ENCODE peak calls at places on chromosomes 6 and 20, in eight cellular contexts. U, T, K, L, B, H, P and J are unnamed samples.

GRCh38 chr6:21598662-21599061 is 5.1 kb downstream of the SOX4 start:
- DNase-seq in U (no peak), T (no peak), K (no peak), L (no peak), B (no peak), H (no peak), P (peak; percentile 63), J (no peak)

GRCh38 chr20:37095108-37095608 is 639 bp downstream of the RBL1 start:
- DNase-seq in U (no peak), T (no peak), K (no peak), L (peak; percentile 76), B (no peak), H (peak; percentile 47), P (no peak), J (no peak)

GRCh38 chr6:39263299-39264037 is 34.2 kb upstream of the KCNK5 start:
- DNase-seq in U (no peak), T (no peak), K (no peak), L (no peak), B (peak; percentile 26), H (no peak), P (no peak), J (no peak)

GRCh38 chr6:159953091-159953581 is 15.7 kb upstream of the IGF2R start:
- DNase-seq in U (no peak), T (peak; percentile 67), K (peak; percentile 84), L (no peak), B (peak; percentile 84), H (no peak), P (peak; percentile 35), J (no peak)

GRCh38 chr6:150249261-150249660 is 106.4 kb downstream of the PPP1R14C start:
- DNase-seq in U (no peak), T (no peak), K (no peak), L (no peak), B (no peak), H (no peak), P (peak; percentile 80), J (no peak)

GRCh38 chr6:166761801-166762200 is 134.8 kb upstream of the RPS6KA2 start:
- DNase-seq in U (no peak), T (no peak), K (no peak), L (no peak), B (no peak), H (no peak), P (no peak), J (no peak)

GRCh38 chr6:34237316-34237721 is 646 bp downstream of the HMGA1 start:
- DNase-seq in U (no peak), T (peak; percentile 51), K (peak; percentile 71), L (no peak), B (no peak), H (no peak), P (no peak), J (no peak)

GRCh38 chr6:40373267-40373666 is 213.9 kb downstream of the LRFN2 start:
- DNase-seq in U (no peak), T (no peak), K (no peak), L (peak; percentile 12), B (no peak), H (no peak), P (no peak), J (no peak)

GRCh38 chr20:14829897-14830296 is 492.5 kb upstream of the FLRT3 start:
- DNase-seq in U (no peak), T (no peak), K (no peak), L (no peak), B (peak; percentile 8), H (no peak), P (no peak), J (no peak)

GRCh38 chr6:150184850-150185480 is 42.1 kb downstream of the PPP1R14C start:
- DNase-seq in U (no peak), T (no peak), K (no peak), L (no peak), B (no peak), H (no peak), P (no peak), J (no peak)

GRCh38 chr20:32959351-32960221 is 44.6 kb downstream of the SUN5 start:
- DNase-seq in U (no peak), T (no peak), K (peak; percentile 51), L (peak; percentile 85), B (no peak), H (no peak), P (no peak), J (no peak)

GRCh38 chr6:27234576-27234975 is 12.9 kb upstream of the PRSS16 start:
- DNase-seq in U (no peak), T (no peak), K (no peak), L (no peak), B (no peak), H (no peak), P (no peak), J (no peak)

GRCh38 chr6:27237089-27237723 is 10.3 kb upstream of the PRSS16 start:
- DNase-seq in U (no peak), T (no peak), K (no peak), L (peak; percentile 50), B (peak; percentile 74), H (no peak), P (peak; percentile 74), J (no peak)

GRCh38 chr6:27239258-27239657 is 8.2 kb upstream of the PRSS16 start:
- DNase-seq in U (no peak), T (no peak), K (no peak), L (no peak), B (no peak), H (no peak), P (no peak), J (no peak)

GRCh38 chr6:27241443-27241842 is 6.1 kb upstream of the PRSS16 start:
- DNase-seq in U (no peak), T (no peak), K (no peak), L (peak; percentile 56), B (no peak), H (no peak), P (no peak), J (no peak)

DNA sequence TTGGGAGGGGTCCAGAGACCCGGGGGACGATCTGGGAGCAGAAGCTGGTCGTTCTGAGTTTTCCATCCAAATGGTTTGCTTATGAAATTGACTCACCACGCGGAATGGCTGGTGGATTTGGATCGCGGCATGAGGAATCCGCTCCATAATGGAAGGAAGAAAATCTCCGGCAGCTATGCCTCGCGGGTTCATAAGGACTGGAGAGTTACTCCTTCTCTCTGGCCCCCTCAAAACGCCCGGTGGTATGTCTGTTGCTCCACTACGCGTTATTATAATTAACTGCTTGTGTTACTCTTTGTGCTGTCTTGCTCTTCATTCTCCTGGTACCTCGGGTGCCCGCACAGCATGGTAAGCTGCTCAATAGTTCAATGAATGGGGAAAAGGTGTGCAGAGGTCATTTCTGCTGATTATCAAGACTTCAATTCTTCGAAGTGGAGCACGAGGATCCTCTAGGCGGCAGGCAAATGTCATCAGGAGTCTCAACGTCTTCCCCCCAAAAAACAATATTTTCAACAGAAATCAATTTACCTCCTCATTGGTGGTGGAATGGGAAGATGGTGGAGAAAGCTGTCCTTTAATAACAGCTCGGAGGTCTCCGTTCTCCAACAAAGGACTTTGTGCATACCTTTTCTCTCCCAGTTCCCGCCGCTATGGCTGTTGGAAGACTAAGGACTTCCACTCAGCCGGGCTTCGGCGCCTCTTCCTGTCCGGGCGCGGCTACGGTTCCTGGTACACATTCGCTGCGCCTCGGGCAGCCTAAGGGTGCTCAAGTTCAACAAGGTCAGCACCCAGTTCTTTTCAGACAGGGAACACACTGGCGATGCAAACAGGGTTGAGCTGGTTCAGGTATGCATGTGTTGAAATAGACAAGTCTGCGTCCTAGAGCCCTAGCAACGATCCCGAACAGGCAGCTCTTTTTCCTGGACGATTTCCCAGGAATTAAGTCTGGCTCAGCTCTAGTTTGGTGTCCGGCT is 9.2 kb upstream of the PRSS16 start:
- DNase-seq in U (no peak), T (no peak), K (no peak), L (peak; percentile 75), B (peak; percentile 33), H (no peak), P (no peak), J (no peak)
- H3K4me3 ChIP-seq in U (peak overlapping the region; percentile 38), T (no peak overlapping the region), K (no peak overlapping the region), L (no peak overlapping the region), B (peak overlapping the region; percentile 18), H (no peak overlapping the region), P (peak overlapping the region; percentile 44), J (no peak overlapping the region)

GRCh38 chr6:100446115-100446921 is 18.4 kb downstream of the SIM1 start:
- DNase-seq in U (no peak), T (no peak), K (no peak), L (no peak), B (no peak), H (no peak), P (no peak), J (no peak)
- H3K4me3 ChIP-seq in U (no peak overlapping the region), T (no peak overlapping the region), K (no peak overlapping the region), L (no peak overlapping the region), B (no peak overlapping the region), H (no peak overlapping the region), P (no peak overlapping the region), J (peak overlapping the region; percentile 27)

GRCh38 chr6:36873115-36873514 is 1.5 kb downstream of the PPIL1 start:
- DNase-seq in U (no peak), T (no peak), K (no peak), L (no peak), B (no peak), H (no peak), P (no peak), J (no peak)

GRCh38 chr6:36874443-36875249 is at the start of gene PPIL1:
- DNase-seq in U (peak; percentile 88), T (peak; percentile 89), K (peak; percentile 91), L (peak; percentile 94), B (peak; percentile 79), H (peak; percentile 81), P (peak; percentile 87), J (peak; percentile 52)

GRCh38 chr6:36875250-36875633 is 639 bp upstream of the PPIL1 start:
- DNase-seq in U (no peak), T (no peak), K (no peak), L (no peak), B (no peak), H (no peak), P (no peak), J (no peak)

GRCh38 chr6:36874016-36874442 is 574 bp downstream of the PPIL1 start:
- DNase-seq in U (peak; percentile 9), T (no peak), K (peak; percentile 65), L (peak; percentile 80), B (peak; percentile 25), H (no peak), P (peak; percentile 26), J (no peak)

GRCh38 chr6:36873612-36874011 is 991 bp downstream of the PPIL1 start:
- DNase-seq in U (peak; percentile 36), T (no peak), K (no peak), L (no peak), B (peak; percentile 31), H (no peak), P (no peak), J (no peak)
- H3K4me3 ChIP-seq in U (peak overlapping the region; percentile 65), T (peak overlapping the region; percentile 93), K (peak overlapping the region; percentile 93), L (no peak overlapping the region), B (peak overlapping the region; percentile 78), H (peak overlapping the region; percentile 96), P (peak overlapping the region; percentile 93), J (peak overlapping the region; percentile 99)

DNA sequence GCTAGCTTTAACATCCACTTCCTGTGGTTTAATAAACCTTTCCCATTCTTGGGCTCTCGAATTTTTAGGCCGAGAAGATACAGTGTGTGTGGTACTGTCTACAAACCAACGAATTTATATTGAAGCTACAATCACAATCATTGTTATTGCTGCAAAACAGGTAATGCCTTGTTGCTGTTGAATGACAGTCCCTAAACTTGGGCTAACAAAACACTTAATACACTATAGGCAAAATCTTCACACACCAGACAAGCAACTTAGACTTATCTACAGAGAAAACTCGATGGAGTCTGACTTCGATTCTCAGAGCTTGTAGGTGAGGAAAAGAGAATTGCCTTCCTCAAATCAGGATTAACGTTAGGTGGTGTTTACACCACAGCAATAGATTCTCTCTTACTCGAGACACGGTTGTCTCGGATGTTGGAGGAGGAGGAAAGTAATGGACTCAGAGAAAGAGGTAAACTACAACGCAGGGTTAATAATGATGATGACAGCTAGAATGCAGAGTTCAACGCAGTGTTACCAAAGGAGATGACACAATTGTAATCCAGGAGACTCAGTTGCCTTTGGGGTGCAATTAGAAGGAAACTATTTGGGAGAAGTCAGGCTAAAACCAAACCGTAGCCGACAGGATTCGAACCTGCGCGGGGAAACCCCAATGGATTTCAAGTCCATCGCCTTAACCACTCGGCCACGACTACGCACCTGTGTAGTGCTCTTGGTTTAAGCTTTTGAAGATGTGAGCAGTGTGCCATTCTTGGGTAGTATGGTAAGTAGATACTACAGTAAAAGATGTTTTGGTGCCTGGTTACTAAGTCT is 32.5 kb upstream of the ZNF184 start:
- DNase-seq in U (peak; percentile 74), T (no peak), K (no peak), L (peak; percentile 87), B (peak; percentile 88), H (peak; percentile 62), P (peak; percentile 75), J (no peak)
- H3K4me3 ChIP-seq in U (no peak overlapping the region), T (no peak overlapping the region), K (no peak overlapping the region), L (no peak overlapping the region), B (no peak overlapping the region), H (no peak overlapping the region), P (no peak overlapping the region), J (no peak overlapping the region)